ENCODE peak calls at places on chromosomes 16 and 17, in five cellular contexts. N, V, X, U and K are unnamed samples.

GRCh38 chr17:79769596-79770520 is 8.1 kb upstream of the CBX2 start:
- DNase-seq in U (no peak), N (no peak), V (no peak), X (no peak), K (peak)

GRCh38 chr16:72942021-72942420 is 105.9 kb downstream of the ZFHX3 start:
- DNase-seq in V (no peak), U (no peak), N (no peak), X (no peak), K (no peak)

GRCh38 chr16:28193530-28194423 is 18.0 kb downstream of the XPO6 start:
- DNase-seq in N (peak), V (peak), U (no peak), X (no peak), K (no peak)

GRCh38 chr17:17679243-17679642 is 2.0 kb upstream of the RAI1 start:
- DNase-seq in U (no peak), X (no peak), N (no peak), V (no peak), K (no peak)

GRCh38 chr17:50382931-50383330 is 9.9 kb downstream of the EME1 start:
- DNase-seq in X (no peak), N (no peak), V (no peak), U (no peak), K (no peak)

GRCh38 chr17:42928714-42929496 is 28.3 kb downstream of the G6PC1 start:
- DNase-seq in V (peak), U (peak), X (peak), N (no peak), K (peak)

GRCh38 chr16:85675528-85675927 is 13.2 kb downstream of the GINS2 start:
- DNase-seq in U (no peak), N (no peak), V (peak), X (no peak), K (no peak)

GRCh38 chr16:27291722-27292240 is 22.0 kb upstream of the IL4R start:
- DNase-seq in N (no peak), V (no peak), U (no peak), X (no peak), K (no peak)

GRCh38 chr16:28189237-28189636 is 22.5 kb downstream of the XPO6 start:
- DNase-seq in V (peak), X (no peak), U (no peak), N (no peak), K (no peak)

GRCh38 chr17:60106377-60107059 is 27.8 kb upstream of the HEATR6 start:
- DNase-seq in X (no peak), V (peak), N (no peak), U (no peak), K (no peak)

GRCh38 chr16:177394-177822 is 928 bp downstream of the HBA1 start:
- DNase-seq in X (no peak), V (peak), N (no peak), U (no peak), K (no peak)

GRCh38 chr17:2981325-2981724 is 82.1 kb downstream of the OR1D5 start:
- DNase-seq in V (no peak), N (no peak), U (no peak), X (no peak), K (no peak)

GRCh38 chr16:3787924-3788661 is 70.8 kb upstream of the TRAP1 start:
- DNase-seq in U (no peak), N (no peak), V (no peak), X (no peak), K (no peak)

GRCh38 chr16:4058386-4058785 is 57.9 kb downstream of the ADCY9 start:
- DNase-seq in U (no peak), N (no peak), X (no peak), V (peak), K (no peak)

GRCh38 chr16:69930117-69930776 is 20.9 kb upstream of the CLEC18A start:
- DNase-seq in N (peak), V (peak), X (peak), U (peak), K (peak)

GRCh38 chr17:4362141-4362540 is 4.3 kb downstream of the UBE2G1 start:
- DNase-seq in V (no peak), X (no peak), N (no peak), U (no peak), K (no peak)

GRCh38 chr17:17702821-17703607 is 21.8 kb downstream of the RAI1 start:
- DNase-seq in V (no peak), X (no peak), U (no peak), N (no peak), K (no peak)

DNA sequence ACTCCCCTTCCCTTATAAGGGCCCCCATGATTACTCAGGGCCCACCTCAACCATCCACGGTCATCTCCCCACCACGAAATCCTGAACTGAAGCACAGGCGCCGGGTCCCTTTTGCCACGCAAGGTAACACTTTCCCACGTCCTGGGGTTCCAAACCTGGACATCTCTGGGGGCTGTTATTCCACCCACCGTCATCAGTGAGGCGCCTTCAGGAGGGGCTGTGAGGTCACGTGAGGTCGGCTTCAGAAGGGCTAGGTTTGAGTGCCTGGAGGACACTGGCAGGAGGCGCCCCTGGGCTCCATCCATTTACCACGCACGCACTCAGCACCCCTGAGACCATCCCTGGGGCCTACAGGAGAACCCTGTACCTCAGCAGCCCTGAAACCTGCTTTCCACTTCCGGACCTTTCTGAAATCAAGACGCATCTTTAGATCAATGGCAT is 4.1 kb downstream of the CD2BP2 start:
- DNase-seq in U (no peak), N (no peak), X (no peak), V (no peak), K (no peak)
- H3K27ac ChIP-seq in U (no peak), N (no peak), X (no peak), V (no peak), K (no peak)

GRCh38 chr16:67170948-67171649 is 761 bp downstream of the NOL3 start:
- DNase-seq in V (peak), N (no peak), X (no peak), U (no peak), K (no peak)

GRCh38 chr16:67169642-67170167 is 633 bp upstream of the NOL3 start:
- DNase-seq in X (no peak), V (no peak), N (no peak), U (no peak), K (peak)

GRCh38 chr16:67167588-67167987 is 2.8 kb upstream of the NOL3 start:
- DNase-seq in X (no peak), V (no peak), N (no peak), U (no peak), K (no peak)

GRCh38 chr16:67169011-67169451 is 1.3 kb upstream of the NOL3 start:
- DNase-seq in V (no peak), X (no peak), U (no peak), N (no peak), K (no peak)

DNA sequence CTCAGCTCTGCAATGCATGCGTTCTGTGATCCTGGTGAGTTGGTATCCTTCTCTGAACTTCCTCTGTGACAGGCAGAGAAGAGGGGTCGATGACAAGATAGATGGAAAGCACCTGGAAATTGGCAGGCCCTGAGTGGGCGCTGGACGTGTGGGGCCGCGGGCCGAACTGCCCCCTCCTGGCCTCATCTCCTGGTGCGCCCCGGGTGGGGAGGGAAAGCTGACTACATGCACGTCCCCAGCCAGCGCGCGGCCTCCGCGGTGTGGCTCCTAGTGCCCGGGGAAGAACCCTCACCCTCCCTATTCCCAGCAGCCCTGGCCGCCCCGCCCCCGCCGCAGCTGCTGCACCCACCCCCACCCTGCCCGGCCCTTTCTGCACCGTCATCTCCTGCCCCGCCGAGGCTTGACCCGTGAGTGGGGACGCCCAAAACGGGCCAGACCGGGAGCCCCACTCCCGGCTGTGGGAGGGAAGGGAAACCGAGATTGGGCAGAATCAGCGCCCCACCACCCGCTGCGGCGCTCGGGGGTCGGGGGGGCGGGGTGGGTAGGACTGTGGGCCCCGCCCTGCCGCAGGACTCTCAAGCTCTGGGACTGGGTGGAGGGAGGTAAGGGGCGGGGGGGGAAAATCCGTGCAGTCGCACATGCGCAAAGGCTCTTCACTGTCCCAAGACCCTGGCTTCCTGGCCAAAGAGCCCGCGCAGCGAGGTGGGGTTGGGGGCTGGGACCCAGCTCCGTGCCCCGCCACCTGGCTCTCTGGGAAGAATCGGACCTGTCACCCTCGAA is at the start of gene NOL3:
- DNase-seq in U (peak), X (peak), N (no peak), V (peak), K (peak)
- H3K27ac ChIP-seq in U (peak), X (peak), N (no peak), V (peak), K (peak)

GRCh38 chr16:49632798-49633189 is 223.1 kb downstream of the ZNF423 start:
- DNase-seq in U (no peak), X (no peak), V (no peak), N (no peak), K (no peak)
- H3K27ac ChIP-seq in U (no peak), X (no peak), V (no peak), N (no peak), K (no peak)

DNA sequence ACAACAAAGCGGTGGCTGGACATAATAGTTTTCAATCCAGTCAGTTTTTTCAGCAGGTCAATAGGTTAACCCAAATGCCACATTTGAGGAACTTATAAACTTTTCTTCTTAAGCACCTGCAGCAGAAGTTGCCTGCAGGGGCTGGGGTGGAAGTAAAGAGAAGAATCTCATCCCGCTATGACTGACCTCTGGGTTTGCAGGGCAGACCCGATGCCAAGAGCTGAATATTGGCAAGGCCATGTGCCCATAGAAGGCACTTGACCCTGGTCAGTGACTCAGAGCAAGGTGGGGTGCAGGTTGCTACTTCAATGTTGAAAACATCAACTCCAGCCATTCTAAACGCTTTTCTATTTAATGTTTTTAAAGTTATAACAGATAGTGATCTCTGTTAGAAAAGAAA is 17.9 kb upstream of the SMPD3 start:
- DNase-seq in N (no peak), X (no peak), V (no peak), U (no peak), K (no peak)
- H3K27ac ChIP-seq in N (no peak), X (no peak), V (no peak), U (no peak), K (no peak)

GRCh38 chr17:725746-726145 is 6.7 kb upstream of the TLCD3A start:
- DNase-seq in X (no peak), V (no peak), U (no peak), N (no peak), K (no peak)
- H3K27ac ChIP-seq in X (peak), V (no peak), U (no peak), N (no peak), K (no peak)